ENCODE peak calls at places on chromosomes 1 and 21, in seven cellular contexts. One of them, this sample, is unnamed.

GRCh38 chr1:37438971-37439671 is 35.3 kb upstream of the ZC3H12A start:
- DNase-seq in retinal pigment epithelial cell: no peak
- DNase-seq in colonic mucosa: no peak
- DNase-seq in IMR-90: no peak
- DNase-seq in fibroblast of lung: no peak
- DNase-seq in coronary artery: no peak
- DNase-seq in cardiac fibroblast: no peak
- DNase-seq in this sample: no peak

GRCh38 chr21:46471514-46471913 is 12.8 kb downstream of the DIP2A start:
- DNase-seq in coronary artery: no peak
- DNase-seq in cardiac fibroblast: no peak
- DNase-seq in colonic mucosa: no peak
- DNase-seq in fibroblast of lung: no peak
- DNase-seq in IMR-90: no peak
- DNase-seq in retinal pigment epithelial cell: no peak
- DNase-seq in this sample: no peak

GRCh38 chr1:77664923-77665516 is 17.4 kb downstream of the ZZZ3 start:
- DNase-seq in IMR-90: no peak
- DNase-seq in retinal pigment epithelial cell: no peak
- DNase-seq in fibroblast of lung: peak
- DNase-seq in colonic mucosa: no peak
- DNase-seq in coronary artery: no peak
- DNase-seq in cardiac fibroblast: no peak
- DNase-seq in this sample: no peak

GRCh38 chr1:39272791-39273071 is 68.2 kb downstream of the MACF1 start:
- DNase-seq in retinal pigment epithelial cell: no peak
- DNase-seq in fibroblast of lung: no peak
- DNase-seq in coronary artery: no peak
- DNase-seq in cardiac fibroblast: no peak
- DNase-seq in colonic mucosa: no peak
- DNase-seq in IMR-90: no peak
- DNase-seq in this sample: no peak

GRCh38 chr1:169024800-169025253 is 81.7 kb upstream of the ATP1B1 start:
- DNase-seq in colonic mucosa: no peak
- DNase-seq in IMR-90: no peak
- DNase-seq in cardiac fibroblast: no peak
- DNase-seq in coronary artery: no peak
- DNase-seq in fibroblast of lung: no peak
- DNase-seq in retinal pigment epithelial cell: no peak
- DNase-seq in this sample: no peak

GRCh38 chr1:221117548-221117951 is 238.3 kb downstream of the HLX start:
- DNase-seq in coronary artery: no peak
- DNase-seq in fibroblast of lung: peak
- DNase-seq in colonic mucosa: no peak
- DNase-seq in retinal pigment epithelial cell: peak
- DNase-seq in IMR-90: peak
- DNase-seq in cardiac fibroblast: peak
- DNase-seq in this sample: peak

GRCh38 chr1:39954261-39954869 is 580 bp upstream of the MFSD2A start:
- DNase-seq in coronary artery: no peak
- DNase-seq in IMR-90: no peak
- DNase-seq in fibroblast of lung: no peak
- DNase-seq in retinal pigment epithelial cell: no peak
- DNase-seq in colonic mucosa: peak
- DNase-seq in cardiac fibroblast: no peak
- DNase-seq in this sample: no peak

GRCh38 chr1:21239181-21239580 is 51.1 kb downstream of the ECE1 start:
- DNase-seq in colonic mucosa: no peak
- DNase-seq in fibroblast of lung: peak
- DNase-seq in coronary artery: no peak
- DNase-seq in retinal pigment epithelial cell: no peak
- DNase-seq in cardiac fibroblast: no peak
- DNase-seq in IMR-90: peak
- DNase-seq in this sample: no peak

GRCh38 chr1:26034504-26035202 is 11.3 kb downstream of the SLC30A2 start:
- DNase-seq in colonic mucosa: no peak
- DNase-seq in IMR-90: no peak
- DNase-seq in coronary artery: no peak
- DNase-seq in cardiac fibroblast: no peak
- DNase-seq in fibroblast of lung: no peak
- DNase-seq in retinal pigment epithelial cell: no peak
- DNase-seq in this sample: no peak

GRCh38 chr1:39960461-39960958 is 5.6 kb downstream of the MFSD2A start:
- DNase-seq in fibroblast of lung: no peak
- DNase-seq in retinal pigment epithelial cell: no peak
- DNase-seq in coronary artery: no peak
- DNase-seq in colonic mucosa: peak
- DNase-seq in IMR-90: no peak
- DNase-seq in cardiac fibroblast: no peak
- DNase-seq in this sample: no peak

GRCh38 chr1:234969630-234970370 is 158.8 kb downstream of the TOMM20 start:
- DNase-seq in colonic mucosa: peak
- DNase-seq in fibroblast of lung: peak
- DNase-seq in retinal pigment epithelial cell: no peak
- DNase-seq in cardiac fibroblast: peak
- DNase-seq in coronary artery: peak
- DNase-seq in IMR-90: peak
- DNase-seq in this sample: peak

GRCh38 chr1:234262007-234262753 is 111.1 kb upstream of the COA6 start:
- DNase-seq in retinal pigment epithelial cell: no peak
- DNase-seq in colonic mucosa: no peak
- DNase-seq in cardiac fibroblast: no peak
- DNase-seq in fibroblast of lung: no peak
- DNase-seq in IMR-90: no peak
- DNase-seq in coronary artery: peak
- DNase-seq in this sample: no peak

GRCh38 chr1:21341517-21342078 is 51.3 kb upstream of the ECE1 start:
- DNase-seq in retinal pigment epithelial cell: no peak
- DNase-seq in fibroblast of lung: no peak
- DNase-seq in cardiac fibroblast: no peak
- DNase-seq in coronary artery: no peak
- DNase-seq in IMR-90: no peak
- DNase-seq in colonic mucosa: no peak
- DNase-seq in this sample: no peak

GRCh38 chr1:10644307-10645128 is 151.9 kb downstream of the CASZ1 start:
- DNase-seq in coronary artery: no peak
- DNase-seq in fibroblast of lung: peak
- DNase-seq in cardiac fibroblast: peak
- DNase-seq in retinal pigment epithelial cell: no peak
- DNase-seq in IMR-90: peak
- DNase-seq in colonic mucosa: no peak
- DNase-seq in this sample: no peak

GRCh38 chr1:39892611-39893595 is 8.8 kb downstream of the MYCL start:
- DNase-seq in colonic mucosa: no peak
- DNase-seq in IMR-90: peak
- DNase-seq in fibroblast of lung: peak
- DNase-seq in cardiac fibroblast: peak
- DNase-seq in coronary artery: no peak
- DNase-seq in retinal pigment epithelial cell: peak
- DNase-seq in this sample: peak

GRCh38 chr1:54037476-54037875 is 15.5 kb downstream of the TMEM59 start:
- DNase-seq in colonic mucosa: no peak
- DNase-seq in IMR-90: peak
- DNase-seq in fibroblast of lung: peak
- DNase-seq in cardiac fibroblast: peak
- DNase-seq in retinal pigment epithelial cell: no peak
- DNase-seq in coronary artery: no peak
- DNase-seq in this sample: peak

GRCh38 chr1:89987170-89987819 is 7.6 kb upstream of the ZNF326 start:
- DNase-seq in cardiac fibroblast: peak
- DNase-seq in coronary artery: no peak
- DNase-seq in fibroblast of lung: peak
- DNase-seq in colonic mucosa: peak
- DNase-seq in retinal pigment epithelial cell: no peak
- DNase-seq in IMR-90: peak
- DNase-seq in this sample: peak

GRCh38 chr1:85566890-85567289 is 13.7 kb upstream of the CCN1 start:
- DNase-seq in fibroblast of lung: peak
- DNase-seq in cardiac fibroblast: no peak
- DNase-seq in retinal pigment epithelial cell: no peak
- DNase-seq in IMR-90: peak
- DNase-seq in colonic mucosa: no peak
- DNase-seq in coronary artery: no peak
- DNase-seq in this sample: no peak

GRCh38 chr1:53608676-53609075 is 130.3 kb downstream of the GLIS1 start:
- DNase-seq in fibroblast of lung: no peak
- DNase-seq in cardiac fibroblast: no peak
- DNase-seq in colonic mucosa: no peak
- DNase-seq in coronary artery: no peak
- DNase-seq in retinal pigment epithelial cell: no peak
- DNase-seq in IMR-90: no peak
- DNase-seq in this sample: no peak

GRCh38 chr1:183244466-183244865 is 58.4 kb downstream of the LAMC2 start:
- DNase-seq in IMR-90: peak
- DNase-seq in cardiac fibroblast: peak
- DNase-seq in colonic mucosa: peak
- DNase-seq in fibroblast of lung: no peak
- DNase-seq in retinal pigment epithelial cell: no peak
- DNase-seq in coronary artery: peak
- DNase-seq in this sample: peak

GRCh38 chr1:84971957-84972356 is 25.0 kb downstream of the MCOLN2 start:
- DNase-seq in cardiac fibroblast: no peak
- DNase-seq in retinal pigment epithelial cell: no peak
- DNase-seq in colonic mucosa: no peak
- DNase-seq in IMR-90: no peak
- DNase-seq in fibroblast of lung: no peak
- DNase-seq in coronary artery: no peak
- DNase-seq in this sample: no peak

GRCh38 chr1:228082975-228083870 is 715 bp downstream of the ARF1 start:
- DNase-seq in retinal pigment epithelial cell: no peak
- DNase-seq in fibroblast of lung: peak
- DNase-seq in IMR-90: peak
- DNase-seq in cardiac fibroblast: peak
- DNase-seq in coronary artery: no peak
- DNase-seq in colonic mucosa: peak
- DNase-seq in this sample: no peak
- TF ChIP-seq CTCF in retinal pigment epithelial cell: no peak
- TF ChIP-seq CTCF in fibroblast of lung: no peak
- TF ChIP-seq CTCF in IMR-90: no peak
- TF ChIP-seq CTCF in cardiac fibroblast: no peak
- TF ChIP-seq CTCF in coronary artery: no peak
- TF ChIP-seq CTCF in colonic mucosa: no peak
- TF ChIP-seq CTCF in this sample: no peak

GRCh38 chr1:167605576-167605975 is 24.5 kb upstream of the RCSD1 start:
- DNase-seq in coronary artery: no peak
- DNase-seq in colonic mucosa: no peak
- DNase-seq in cardiac fibroblast: no peak
- DNase-seq in IMR-90: no peak
- DNase-seq in fibroblast of lung: no peak
- DNase-seq in retinal pigment epithelial cell: no peak
- DNase-seq in this sample: no peak

GRCh38 chr1:167594827-167595226 is 35.2 kb upstream of the RCSD1 start:
- DNase-seq in cardiac fibroblast: no peak
- DNase-seq in colonic mucosa: no peak
- DNase-seq in coronary artery: no peak
- DNase-seq in fibroblast of lung: no peak
- DNase-seq in IMR-90: no peak
- DNase-seq in retinal pigment epithelial cell: no peak
- DNase-seq in this sample: no peak

GRCh38 chr1:167602840-167603239 is 27.2 kb upstream of the RCSD1 start:
- DNase-seq in colonic mucosa: no peak
- DNase-seq in coronary artery: no peak
- DNase-seq in IMR-90: no peak
- DNase-seq in fibroblast of lung: no peak
- DNase-seq in retinal pigment epithelial cell: no peak
- DNase-seq in cardiac fibroblast: no peak
- DNase-seq in this sample: no peak

GRCh38 chr1:167601442-167602380 is 28.3 kb upstream of the RCSD1 start:
- DNase-seq in coronary artery: no peak
- DNase-seq in IMR-90: no peak
- DNase-seq in retinal pigment epithelial cell: no peak
- DNase-seq in fibroblast of lung: peak
- DNase-seq in colonic mucosa: peak
- DNase-seq in cardiac fibroblast: peak
- DNase-seq in this sample: no peak

GRCh38 chr1:167599839-167600581 is 30.0 kb upstream of the RCSD1 start:
- DNase-seq in fibroblast of lung: peak
- DNase-seq in IMR-90: peak
- DNase-seq in coronary artery: no peak
- DNase-seq in cardiac fibroblast: peak
- DNase-seq in retinal pigment epithelial cell: no peak
- DNase-seq in colonic mucosa: peak
- DNase-seq in this sample: peak
- H3K4me3 ChIP-seq in fibroblast of lung: no peak
- H3K4me3 ChIP-seq in IMR-90: no peak
- H3K4me3 ChIP-seq in coronary artery: peak
- H3K4me3 ChIP-seq in cardiac fibroblast: no peak
- H3K4me3 ChIP-seq in retinal pigment epithelial cell: no peak
- H3K4me3 ChIP-seq in colonic mucosa: no peak
- H3K4me3 ChIP-seq in this sample: no peak

DNA sequence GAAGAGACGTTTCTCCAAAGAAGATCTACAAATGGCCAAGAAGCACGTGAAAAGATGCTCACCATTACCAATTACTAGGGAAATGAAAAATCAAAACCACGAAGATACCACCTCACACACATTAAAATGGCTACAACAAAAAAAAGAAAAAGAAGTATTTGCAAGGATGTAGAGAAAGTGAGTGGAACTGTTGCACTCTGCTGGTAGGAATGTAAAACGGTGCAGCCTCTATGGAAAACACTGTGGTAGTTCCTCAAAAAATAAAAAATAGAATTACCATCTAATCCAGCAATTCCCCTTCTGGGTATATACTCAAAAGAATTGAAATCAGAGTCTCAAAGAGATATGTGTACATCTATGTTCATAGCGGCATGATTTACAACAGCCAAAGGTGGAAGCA is 115.4 kb upstream of the EDN2 start:
- DNase-seq in fibroblast of lung: no peak
- DNase-seq in cardiac fibroblast: peak
- DNase-seq in retinal pigment epithelial cell: no peak
- DNase-seq in coronary artery: no peak
- DNase-seq in IMR-90: peak
- DNase-seq in colonic mucosa: no peak
- DNase-seq in this sample: peak
- TF ChIP-seq CTCF in fibroblast of lung: peak
- TF ChIP-seq CTCF in cardiac fibroblast: peak
- TF ChIP-seq CTCF in retinal pigment epithelial cell: peak
- TF ChIP-seq CTCF in coronary artery: peak
- TF ChIP-seq CTCF in IMR-90: peak
- TF ChIP-seq CTCF in colonic mucosa: no peak
- TF ChIP-seq CTCF in this sample: peak

DNA sequence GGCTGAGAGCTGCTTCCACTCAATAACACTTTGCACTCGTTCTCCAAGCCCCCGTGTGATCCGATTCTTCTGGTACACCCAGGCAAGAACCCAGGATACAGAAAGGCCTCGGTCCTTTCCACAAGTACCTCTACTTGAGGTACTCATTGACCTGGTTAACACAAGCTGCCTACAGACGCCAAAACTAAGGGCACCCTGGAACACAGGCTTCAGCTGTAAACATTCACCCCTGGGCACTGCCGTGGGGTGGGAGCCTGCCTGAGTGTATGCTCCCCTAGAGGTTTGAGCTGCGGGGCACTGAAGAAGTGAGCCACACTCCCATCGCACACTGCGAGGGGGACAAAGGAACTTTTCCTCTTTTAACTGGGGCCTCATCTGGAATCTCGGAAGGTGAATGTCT is 30.5 kb downstream of the LRRC3 start:
- DNase-seq in coronary artery: no peak
- DNase-seq in cardiac fibroblast: no peak
- DNase-seq in IMR-90: no peak
- DNase-seq in colonic mucosa: no peak
- DNase-seq in fibroblast of lung: no peak
- DNase-seq in retinal pigment epithelial cell: no peak
- DNase-seq in this sample: no peak
- H3K4me3 ChIP-seq in coronary artery: peak
- H3K4me3 ChIP-seq in cardiac fibroblast: no peak
- H3K4me3 ChIP-seq in IMR-90: peak
- H3K4me3 ChIP-seq in colonic mucosa: peak
- H3K4me3 ChIP-seq in fibroblast of lung: no peak
- H3K4me3 ChIP-seq in retinal pigment epithelial cell: peak
- H3K4me3 ChIP-seq in this sample: no peak